ENCODE peak calls at places on chromosome 11, in six cellular contexts. One of them, this sample, is unnamed.

GRCh38 chr11:80779907-80780615 is 1339.2 kb upstream of the TENM4 start:
- DNase-seq in cardiac muscle cell: peak; percentile 2
- DNase-seq in AG09319: no peak
- DNase-seq in A549: no peak
- DNase-seq in GM13976: no peak
- DNase-seq in fibroblast of mammary gland: no peak
- DNase-seq in this sample: no peak

GRCh38 chr11:93741094-93741881 is at the start of the genes C11orf54 and TAF1D:
- DNase-seq in cardiac muscle cell: peak; percentile 99
- DNase-seq in AG09319: peak; percentile 95
- DNase-seq in A549: peak; percentile 97
- DNase-seq in GM13976: peak; percentile 96
- DNase-seq in fibroblast of mammary gland: peak; percentile 97
- DNase-seq in this sample: peak; percentile 97

GRCh38 chr11:91608662-91609061 is 616.0 kb upstream of the FAT3 start:
- DNase-seq in cardiac muscle cell: no peak
- DNase-seq in AG09319: no peak
- DNase-seq in A549: peak; percentile 59
- DNase-seq in GM13976: no peak
- DNase-seq in fibroblast of mammary gland: no peak
- DNase-seq in this sample: no peak

GRCh38 chr11:3626250-3626960 is 15.4 kb downstream of the ART5 start:
- DNase-seq in cardiac muscle cell: no peak
- DNase-seq in AG09319: no peak
- DNase-seq in A549: no peak
- DNase-seq in GM13976: no peak
- DNase-seq in fibroblast of mammary gland: no peak
- DNase-seq in this sample: no peak

GRCh38 chr11:35485656-35486318 is 39.6 kb downstream of the PAMR1 start:
- DNase-seq in cardiac muscle cell: peak; percentile 92
- DNase-seq in AG09319: no peak
- DNase-seq in A549: peak; percentile 77
- DNase-seq in GM13976: peak; percentile 60
- DNase-seq in fibroblast of mammary gland: peak; percentile 78
- DNase-seq in this sample: peak; percentile 44

GRCh38 chr11:17434108-17434507 is 42.5 kb downstream of the ABCC8 start:
- DNase-seq in cardiac muscle cell: no peak
- DNase-seq in AG09319: no peak
- DNase-seq in A549: no peak
- DNase-seq in GM13976: no peak
- DNase-seq in fibroblast of mammary gland: no peak
- DNase-seq in this sample: no peak

GRCh38 chr11:5507177-5507576 is 2.6 kb downstream of the UBQLN3 start:
- DNase-seq in cardiac muscle cell: no peak
- DNase-seq in AG09319: no peak
- DNase-seq in A549: no peak
- DNase-seq in GM13976: no peak
- DNase-seq in fibroblast of mammary gland: no peak
- DNase-seq in this sample: no peak

GRCh38 chr11:34359548-34359891 is 1.7 kb upstream of the ABTB2 start:
- DNase-seq in cardiac muscle cell: no peak
- DNase-seq in AG09319: no peak
- DNase-seq in A549: no peak
- DNase-seq in GM13976: peak; percentile 41
- DNase-seq in fibroblast of mammary gland: no peak
- DNase-seq in this sample: no peak

GRCh38 chr11:762421-763072 is 14.7 kb downstream of the GATD1 start:
- DNase-seq in cardiac muscle cell: no peak
- DNase-seq in AG09319: no peak
- DNase-seq in A549: peak; percentile 71
- DNase-seq in GM13976: no peak
- DNase-seq in fibroblast of mammary gland: peak; percentile 91
- DNase-seq in this sample: no peak

GRCh38 chr11:128528294-128528693 is 59.1 kb downstream of the ETS1 start:
- DNase-seq in cardiac muscle cell: no peak
- DNase-seq in AG09319: no peak
- DNase-seq in A549: no peak
- DNase-seq in GM13976: no peak
- DNase-seq in fibroblast of mammary gland: no peak
- DNase-seq in this sample: no peak

GRCh38 chr11:118908931-118909618 is 16.7 kb downstream of the BCL9L start:
- DNase-seq in cardiac muscle cell: peak; percentile 95
- DNase-seq in AG09319: peak; percentile 85
- DNase-seq in A549: peak; percentile 84
- DNase-seq in GM13976: no peak
- DNase-seq in fibroblast of mammary gland: peak; percentile 88
- DNase-seq in this sample: no peak

GRCh38 chr11:76918941-76919386 is 58.2 kb downstream of the ACER3 start:
- DNase-seq in cardiac muscle cell: peak; percentile 55
- DNase-seq in AG09319: peak; percentile 58
- DNase-seq in A549: peak; percentile 69
- DNase-seq in GM13976: peak; percentile 37
- DNase-seq in fibroblast of mammary gland: peak; percentile 76
- DNase-seq in this sample: peak; percentile 9

DNA sequence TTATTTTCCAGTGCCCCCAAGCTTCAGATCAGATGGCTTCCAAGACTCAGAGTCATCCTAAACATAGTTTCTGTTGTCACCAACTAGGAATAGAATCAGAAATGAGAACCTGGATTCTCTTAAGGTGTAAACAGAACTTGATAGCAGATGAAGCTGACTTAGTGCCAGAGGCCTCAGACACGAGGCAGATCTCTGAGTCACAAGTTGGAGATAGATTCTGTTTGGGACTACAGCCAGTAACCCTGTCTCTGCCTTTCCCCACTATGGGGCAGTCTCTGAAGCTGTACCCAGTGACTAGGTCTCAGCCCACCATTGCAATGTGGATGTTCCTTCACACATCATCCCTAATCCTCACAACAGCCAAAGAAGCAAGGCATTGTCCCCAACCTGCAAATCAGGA is 25.4 kb downstream of the NEU3 start:
- DNase-seq in cardiac muscle cell: no peak
- DNase-seq in AG09319: peak; percentile 24
- DNase-seq in A549: peak; percentile 18
- DNase-seq in GM13976: no peak
- DNase-seq in fibroblast of mammary gland: peak; percentile 91
- DNase-seq in this sample: no peak
- TF ChIP-seq CTCF in cardiac muscle cell: peak; percentile 30
- TF ChIP-seq CTCF in AG09319: peak; percentile 9
- TF ChIP-seq CTCF in A549: no peak
- TF ChIP-seq CTCF in GM13976: no peak
- TF ChIP-seq CTCF in fibroblast of mammary gland: peak; percentile 38
- TF ChIP-seq CTCF in this sample: no peak

GRCh38 chr11:102268083-102268984 is 49.0 kb upstream of the BIRC3 start:
- DNase-seq in cardiac muscle cell: peak; percentile 85
- DNase-seq in AG09319: peak; percentile 28
- DNase-seq in A549: peak; percentile 88
- DNase-seq in GM13976: peak; percentile 93
- DNase-seq in fibroblast of mammary gland: peak; percentile 75
- DNase-seq in this sample: peak; percentile 79
- TF ChIP-seq CTCF in cardiac muscle cell: peak; percentile 43
- TF ChIP-seq CTCF in AG09319: peak; percentile 43
- TF ChIP-seq CTCF in A549: peak; percentile 46
- TF ChIP-seq CTCF in GM13976: peak; percentile 49
- TF ChIP-seq CTCF in fibroblast of mammary gland: peak; percentile 41
- TF ChIP-seq CTCF in this sample: peak; percentile 34

DNA sequence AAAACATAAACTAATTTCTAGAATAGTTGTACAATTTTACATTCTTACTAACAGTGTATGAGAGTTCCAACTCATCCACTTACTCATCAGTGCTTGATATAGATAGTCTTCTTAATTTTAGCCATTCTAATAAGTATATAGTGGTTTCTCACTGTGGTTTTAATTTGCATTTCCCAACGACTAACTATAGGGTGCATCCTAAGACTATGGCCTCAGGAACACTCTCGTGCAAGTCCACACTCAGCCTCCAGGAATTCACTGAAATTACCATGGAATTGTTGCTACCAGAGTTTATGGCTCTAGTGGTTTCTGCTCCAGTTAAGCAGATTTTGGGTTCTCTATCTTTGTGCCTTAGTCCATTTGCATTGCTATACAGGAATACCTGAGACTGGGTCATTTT is 60.1 kb upstream of the GUCY1A2 start:
- DNase-seq in cardiac muscle cell: no peak
- DNase-seq in AG09319: no peak
- DNase-seq in A549: peak; percentile 3
- DNase-seq in GM13976: no peak
- DNase-seq in fibroblast of mammary gland: no peak
- DNase-seq in this sample: no peak
- TF ChIP-seq CTCF in cardiac muscle cell: no peak
- TF ChIP-seq CTCF in AG09319: no peak
- TF ChIP-seq CTCF in A549: no peak
- TF ChIP-seq CTCF in GM13976: no peak
- TF ChIP-seq CTCF in fibroblast of mammary gland: no peak
- TF ChIP-seq CTCF in this sample: no peak

GRCh38 chr11:130198964-130199363 is 39.4 kb downstream of the ST14 start:
- DNase-seq in cardiac muscle cell: no peak
- DNase-seq in AG09319: no peak
- DNase-seq in A549: no peak
- DNase-seq in GM13976: no peak
- DNase-seq in fibroblast of mammary gland: no peak
- DNase-seq in this sample: no peak
- TF ChIP-seq CTCF in cardiac muscle cell: no peak
- TF ChIP-seq CTCF in AG09319: no peak
- TF ChIP-seq CTCF in A549: no peak
- TF ChIP-seq CTCF in GM13976: no peak
- TF ChIP-seq CTCF in fibroblast of mammary gland: no peak
- TF ChIP-seq CTCF in this sample: no peak

GRCh38 chr11:103608566-103608965 is 427.9 kb upstream of the DDI1 start:
- DNase-seq in cardiac muscle cell: no peak
- DNase-seq in AG09319: no peak
- DNase-seq in A549: no peak
- DNase-seq in GM13976: no peak
- DNase-seq in fibroblast of mammary gland: peak; percentile 84
- DNase-seq in this sample: no peak

GRCh38 chr11:103610435-103610834 is 426.0 kb upstream of the DDI1 start:
- DNase-seq in cardiac muscle cell: no peak
- DNase-seq in AG09319: no peak
- DNase-seq in A549: no peak
- DNase-seq in GM13976: no peak
- DNase-seq in fibroblast of mammary gland: peak; percentile 56
- DNase-seq in this sample: no peak

GRCh38 chr11:103604310-103604709 is 432.1 kb upstream of the DDI1 start:
- DNase-seq in cardiac muscle cell: no peak
- DNase-seq in AG09319: no peak
- DNase-seq in A549: no peak
- DNase-seq in GM13976: no peak
- DNase-seq in fibroblast of mammary gland: no peak
- DNase-seq in this sample: no peak

DNA sequence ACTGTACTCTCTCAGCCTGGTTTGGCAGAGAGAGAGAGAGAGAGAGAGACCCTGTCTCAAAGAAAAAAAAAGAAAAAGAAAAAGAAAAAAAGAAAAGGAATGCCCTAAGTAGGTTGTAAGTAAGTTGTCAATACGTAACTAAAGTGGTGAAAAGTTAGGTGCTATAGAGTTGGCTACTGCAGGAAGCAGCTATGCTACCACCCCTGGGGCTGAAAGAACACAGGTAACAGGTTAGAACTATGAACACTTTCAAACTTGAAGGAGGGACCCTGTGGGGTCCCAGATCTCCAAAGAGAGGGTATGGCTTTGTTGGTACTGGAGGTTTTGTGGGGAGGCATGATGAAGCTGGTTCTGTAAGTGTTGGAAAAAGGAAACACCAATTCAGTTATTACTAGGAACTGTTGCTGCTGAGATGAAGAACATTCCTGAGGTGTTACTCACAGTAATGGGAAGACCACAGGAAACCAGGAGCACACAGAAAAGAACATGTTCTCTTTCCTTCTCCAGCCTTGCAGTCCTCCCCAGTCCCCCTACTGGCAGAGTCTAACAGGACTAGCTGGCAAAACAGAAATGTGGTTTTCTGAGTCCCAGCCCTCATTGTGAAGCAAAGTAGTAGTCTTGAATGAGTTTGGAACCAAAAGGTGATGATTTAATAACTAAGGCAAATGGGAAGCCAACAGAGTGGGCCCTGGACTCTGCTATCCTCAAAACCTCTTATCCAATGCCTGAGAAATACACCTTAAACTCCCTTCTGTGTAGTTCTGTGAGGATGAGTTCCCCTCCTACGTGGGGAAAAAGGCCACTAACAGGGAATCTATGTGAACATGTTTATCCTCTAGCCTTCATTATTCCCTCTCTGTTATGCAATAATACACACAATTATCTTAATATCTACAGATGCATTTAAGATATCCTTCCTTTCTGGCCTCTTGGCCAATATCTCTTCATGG is 427.0 kb upstream of the DDI1 start:
- DNase-seq in cardiac muscle cell: no peak
- DNase-seq in AG09319: peak; percentile 52
- DNase-seq in A549: peak; percentile 68
- DNase-seq in GM13976: no peak
- DNase-seq in fibroblast of mammary gland: peak; percentile 97
- DNase-seq in this sample: no peak
- TF ChIP-seq CTCF in cardiac muscle cell: peak; percentile 87
- TF ChIP-seq CTCF in AG09319: peak; percentile 63
- TF ChIP-seq CTCF in A549: no peak
- TF ChIP-seq CTCF in GM13976: no peak
- TF ChIP-seq CTCF in fibroblast of mammary gland: peak; percentile 93
- TF ChIP-seq CTCF in this sample: peak; percentile 43

GRCh38 chr11:26228778-26229177 is 103.2 kb upstream of the ANO3 start:
- DNase-seq in cardiac muscle cell: no peak
- DNase-seq in AG09319: no peak
- DNase-seq in A549: peak; percentile 7
- DNase-seq in GM13976: no peak
- DNase-seq in fibroblast of mammary gland: peak; percentile 66
- DNase-seq in this sample: no peak

GRCh38 chr11:26229270-26229669 is 102.7 kb upstream of the ANO3 start:
- DNase-seq in cardiac muscle cell: no peak
- DNase-seq in AG09319: no peak
- DNase-seq in A549: peak; percentile 62
- DNase-seq in GM13976: no peak
- DNase-seq in fibroblast of mammary gland: peak; percentile 99
- DNase-seq in this sample: no peak

GRCh38 chr11:26225643-26226042 is 106.3 kb upstream of the ANO3 start:
- DNase-seq in cardiac muscle cell: no peak
- DNase-seq in AG09319: no peak
- DNase-seq in A549: no peak
- DNase-seq in GM13976: no peak
- DNase-seq in fibroblast of mammary gland: no peak
- DNase-seq in this sample: no peak

GRCh38 chr11:26227883-26228502 is 103.9 kb upstream of the ANO3 start:
- DNase-seq in cardiac muscle cell: no peak
- DNase-seq in AG09319: no peak
- DNase-seq in A549: no peak
- DNase-seq in GM13976: no peak
- DNase-seq in fibroblast of mammary gland: no peak
- DNase-seq in this sample: no peak

GRCh38 chr11:26227311-26227710 is 104.6 kb upstream of the ANO3 start:
- DNase-seq in cardiac muscle cell: peak; percentile 2
- DNase-seq in AG09319: peak; percentile 91
- DNase-seq in A549: peak; percentile 43
- DNase-seq in GM13976: peak; percentile 30
- DNase-seq in fibroblast of mammary gland: peak; percentile 97
- DNase-seq in this sample: no peak
- TF ChIP-seq CTCF in cardiac muscle cell: peak; percentile 55
- TF ChIP-seq CTCF in AG09319: peak; percentile 52
- TF ChIP-seq CTCF in A549: peak; percentile 61
- TF ChIP-seq CTCF in GM13976: peak; percentile 45
- TF ChIP-seq CTCF in fibroblast of mammary gland: peak; percentile 60
- TF ChIP-seq CTCF in this sample: peak; percentile 40